ENCODE peak calls at places on chromosomes 16 and 17, in eight cellular contexts. One of them, this sample, is unnamed.

GRCh38 chr16:67645397-67646121 is 615 bp downstream of the CARMIL2 start:
- DNase-seq in stimulated activated naive CD8-positive, alpha-beta T cell treated with anti-CD3 and anti-CD28 coated beads, Interleukin-15, Interleukin-2, amounts not matched to agents 100 U/mL and 50 U/mL, for 24 hours: no peak
- DNase-seq in KG1: no peak
- DNase-seq in stimulated activated CD4-positive, alpha-beta T cell treated with anti-CD3 and anti-CD28 coated beads, TNF-alpha, amount 100 ng/mL, for 1 hour: no peak
- DNase-seq in NCI-H1417: no peak
- DNase-seq in CD8-positive, alpha-beta memory T cell: no peak
- DNase-seq in stimulated activated CD8-positive, alpha-beta memory T cell treated with anti-CD3 and anti-CD28 coated beads, Interleukin-15, amount 100 ng/mL, for 24 hours: no peak
- DNase-seq in body of pancreas: no peak
- DNase-seq in this sample: no peak

GRCh38 chr17:64771980-64772844 is 110.1 kb upstream of the SMURF2 start:
- DNase-seq in stimulated activated naive CD8-positive, alpha-beta T cell treated with anti-CD3 and anti-CD28 coated beads, Interleukin-15, Interleukin-2, amounts not matched to agents 100 U/mL and 50 U/mL, for 24 hours: no peak
- DNase-seq in KG1: no peak
- DNase-seq in stimulated activated CD4-positive, alpha-beta T cell treated with anti-CD3 and anti-CD28 coated beads, TNF-alpha, amount 100 ng/mL, for 1 hour: no peak
- DNase-seq in NCI-H1417: no peak
- DNase-seq in CD8-positive, alpha-beta memory T cell: no peak
- DNase-seq in stimulated activated CD8-positive, alpha-beta memory T cell treated with anti-CD3 and anti-CD28 coated beads, Interleukin-15, amount 100 ng/mL, for 24 hours: no peak
- DNase-seq in body of pancreas: no peak
- DNase-seq in this sample: no peak

GRCh38 chr17:50905460-50905803 is 39.3 kb upstream of the TOB1 start:
- DNase-seq in stimulated activated naive CD8-positive, alpha-beta T cell treated with anti-CD3 and anti-CD28 coated beads, Interleukin-15, Interleukin-2, amounts not matched to agents 100 U/mL and 50 U/mL, for 24 hours: no peak
- DNase-seq in KG1: no peak
- DNase-seq in stimulated activated CD4-positive, alpha-beta T cell treated with anti-CD3 and anti-CD28 coated beads, TNF-alpha, amount 100 ng/mL, for 1 hour: no peak
- DNase-seq in NCI-H1417: no peak
- DNase-seq in CD8-positive, alpha-beta memory T cell: no peak
- DNase-seq in stimulated activated CD8-positive, alpha-beta memory T cell treated with anti-CD3 and anti-CD28 coated beads, Interleukin-15, amount 100 ng/mL, for 24 hours: no peak
- DNase-seq in body of pancreas: peak; percentile 88
- DNase-seq in this sample: no peak

GRCh38 chr17:80393491-80393890 is 21.5 kb upstream of the ENDOV start:
- DNase-seq in stimulated activated naive CD8-positive, alpha-beta T cell treated with anti-CD3 and anti-CD28 coated beads, Interleukin-15, Interleukin-2, amounts not matched to agents 100 U/mL and 50 U/mL, for 24 hours: no peak
- DNase-seq in KG1: no peak
- DNase-seq in stimulated activated CD4-positive, alpha-beta T cell treated with anti-CD3 and anti-CD28 coated beads, TNF-alpha, amount 100 ng/mL, for 1 hour: no peak
- DNase-seq in NCI-H1417: no peak
- DNase-seq in CD8-positive, alpha-beta memory T cell: no peak
- DNase-seq in stimulated activated CD8-positive, alpha-beta memory T cell treated with anti-CD3 and anti-CD28 coated beads, Interleukin-15, amount 100 ng/mL, for 24 hours: no peak
- DNase-seq in body of pancreas: no peak
- DNase-seq in this sample: no peak

GRCh38 chr17:28394717-28395116 is 11.3 kb downstream of the SLC46A1 start:
- DNase-seq in stimulated activated naive CD8-positive, alpha-beta T cell treated with anti-CD3 and anti-CD28 coated beads, Interleukin-15, Interleukin-2, amounts not matched to agents 100 U/mL and 50 U/mL, for 24 hours: no peak
- DNase-seq in KG1: no peak
- DNase-seq in stimulated activated CD4-positive, alpha-beta T cell treated with anti-CD3 and anti-CD28 coated beads, TNF-alpha, amount 100 ng/mL, for 1 hour: no peak
- DNase-seq in NCI-H1417: no peak
- DNase-seq in CD8-positive, alpha-beta memory T cell: no peak
- DNase-seq in stimulated activated CD8-positive, alpha-beta memory T cell treated with anti-CD3 and anti-CD28 coated beads, Interleukin-15, amount 100 ng/mL, for 24 hours: no peak
- DNase-seq in body of pancreas: no peak
- DNase-seq in this sample: no peak

GRCh38 chr16:27154573-27155521 is 48.5 kb upstream of the KDM8 start:
- DNase-seq in stimulated activated naive CD8-positive, alpha-beta T cell treated with anti-CD3 and anti-CD28 coated beads, Interleukin-15, Interleukin-2, amounts not matched to agents 100 U/mL and 50 U/mL, for 24 hours: peak; percentile 85
- DNase-seq in KG1: no peak
- DNase-seq in stimulated activated CD4-positive, alpha-beta T cell treated with anti-CD3 and anti-CD28 coated beads, TNF-alpha, amount 100 ng/mL, for 1 hour: peak; percentile 52
- DNase-seq in NCI-H1417: no peak
- DNase-seq in CD8-positive, alpha-beta memory T cell: peak; percentile 50
- DNase-seq in stimulated activated CD8-positive, alpha-beta memory T cell treated with anti-CD3 and anti-CD28 coated beads, Interleukin-15, amount 100 ng/mL, for 24 hours: peak; percentile 70
- DNase-seq in body of pancreas: peak; percentile 46
- DNase-seq in this sample: peak; percentile 4

GRCh38 chr17:38702900-38703741 is 2.0 kb upstream of the MLLT6 start:
- DNase-seq in stimulated activated naive CD8-positive, alpha-beta T cell treated with anti-CD3 and anti-CD28 coated beads, Interleukin-15, Interleukin-2, amounts not matched to agents 100 U/mL and 50 U/mL, for 24 hours: peak; percentile 54
- DNase-seq in KG1: no peak
- DNase-seq in stimulated activated CD4-positive, alpha-beta T cell treated with anti-CD3 and anti-CD28 coated beads, TNF-alpha, amount 100 ng/mL, for 1 hour: no peak
- DNase-seq in NCI-H1417: no peak
- DNase-seq in CD8-positive, alpha-beta memory T cell: no peak
- DNase-seq in stimulated activated CD8-positive, alpha-beta memory T cell treated with anti-CD3 and anti-CD28 coated beads, Interleukin-15, amount 100 ng/mL, for 24 hours: no peak
- DNase-seq in body of pancreas: no peak
- DNase-seq in this sample: no peak

GRCh38 chr17:81063488-81064093 is 28.6 kb downstream of the BAIAP2 start:
- DNase-seq in stimulated activated naive CD8-positive, alpha-beta T cell treated with anti-CD3 and anti-CD28 coated beads, Interleukin-15, Interleukin-2, amounts not matched to agents 100 U/mL and 50 U/mL, for 24 hours: no peak
- DNase-seq in KG1: no peak
- DNase-seq in stimulated activated CD4-positive, alpha-beta T cell treated with anti-CD3 and anti-CD28 coated beads, TNF-alpha, amount 100 ng/mL, for 1 hour: no peak
- DNase-seq in NCI-H1417: no peak
- DNase-seq in CD8-positive, alpha-beta memory T cell: no peak
- DNase-seq in stimulated activated CD8-positive, alpha-beta memory T cell treated with anti-CD3 and anti-CD28 coated beads, Interleukin-15, amount 100 ng/mL, for 24 hours: no peak
- DNase-seq in body of pancreas: no peak
- DNase-seq in this sample: no peak

GRCh38 chr17:9928601-9929341 is 23.7 kb upstream of the RCVRN start:
- DNase-seq in stimulated activated naive CD8-positive, alpha-beta T cell treated with anti-CD3 and anti-CD28 coated beads, Interleukin-15, Interleukin-2, amounts not matched to agents 100 U/mL and 50 U/mL, for 24 hours: no peak
- DNase-seq in KG1: no peak
- DNase-seq in stimulated activated CD4-positive, alpha-beta T cell treated with anti-CD3 and anti-CD28 coated beads, TNF-alpha, amount 100 ng/mL, for 1 hour: no peak
- DNase-seq in NCI-H1417: no peak
- DNase-seq in CD8-positive, alpha-beta memory T cell: no peak
- DNase-seq in stimulated activated CD8-positive, alpha-beta memory T cell treated with anti-CD3 and anti-CD28 coated beads, Interleukin-15, amount 100 ng/mL, for 24 hours: no peak
- DNase-seq in body of pancreas: no peak
- DNase-seq in this sample: no peak

GRCh38 chr17:75589919-75590303 is 2.3 kb downstream of the MYO15B start:
- DNase-seq in stimulated activated naive CD8-positive, alpha-beta T cell treated with anti-CD3 and anti-CD28 coated beads, Interleukin-15, Interleukin-2, amounts not matched to agents 100 U/mL and 50 U/mL, for 24 hours: no peak
- DNase-seq in KG1: no peak
- DNase-seq in stimulated activated CD4-positive, alpha-beta T cell treated with anti-CD3 and anti-CD28 coated beads, TNF-alpha, amount 100 ng/mL, for 1 hour: no peak
- DNase-seq in NCI-H1417: no peak
- DNase-seq in CD8-positive, alpha-beta memory T cell: no peak
- DNase-seq in stimulated activated CD8-positive, alpha-beta memory T cell treated with anti-CD3 and anti-CD28 coated beads, Interleukin-15, amount 100 ng/mL, for 24 hours: no peak
- DNase-seq in body of pancreas: peak; percentile 47
- DNase-seq in this sample: no peak

GRCh38 chr17:7910281-7910680 is 5.8 kb downstream of the RNF227 start:
- DNase-seq in stimulated activated naive CD8-positive, alpha-beta T cell treated with anti-CD3 and anti-CD28 coated beads, Interleukin-15, Interleukin-2, amounts not matched to agents 100 U/mL and 50 U/mL, for 24 hours: no peak
- DNase-seq in KG1: no peak
- DNase-seq in stimulated activated CD4-positive, alpha-beta T cell treated with anti-CD3 and anti-CD28 coated beads, TNF-alpha, amount 100 ng/mL, for 1 hour: no peak
- DNase-seq in NCI-H1417: no peak
- DNase-seq in CD8-positive, alpha-beta memory T cell: no peak
- DNase-seq in stimulated activated CD8-positive, alpha-beta memory T cell treated with anti-CD3 and anti-CD28 coated beads, Interleukin-15, amount 100 ng/mL, for 24 hours: no peak
- DNase-seq in body of pancreas: no peak
- DNase-seq in this sample: no peak

GRCh38 chr17:75672011-75672410 is 4.9 kb downstream of the SAP30BP start:
- DNase-seq in stimulated activated naive CD8-positive, alpha-beta T cell treated with anti-CD3 and anti-CD28 coated beads, Interleukin-15, Interleukin-2, amounts not matched to agents 100 U/mL and 50 U/mL, for 24 hours: no peak
- DNase-seq in KG1: no peak
- DNase-seq in stimulated activated CD4-positive, alpha-beta T cell treated with anti-CD3 and anti-CD28 coated beads, TNF-alpha, amount 100 ng/mL, for 1 hour: no peak
- DNase-seq in NCI-H1417: no peak
- DNase-seq in CD8-positive, alpha-beta memory T cell: no peak
- DNase-seq in stimulated activated CD8-positive, alpha-beta memory T cell treated with anti-CD3 and anti-CD28 coated beads, Interleukin-15, amount 100 ng/mL, for 24 hours: no peak
- DNase-seq in body of pancreas: no peak
- DNase-seq in this sample: no peak

GRCh38 chr16:2782583-2783351 is 4.6 kb downstream of the PRSS33 start:
- DNase-seq in stimulated activated naive CD8-positive, alpha-beta T cell treated with anti-CD3 and anti-CD28 coated beads, Interleukin-15, Interleukin-2, amounts not matched to agents 100 U/mL and 50 U/mL, for 24 hours: no peak
- DNase-seq in KG1: no peak
- DNase-seq in stimulated activated CD4-positive, alpha-beta T cell treated with anti-CD3 and anti-CD28 coated beads, TNF-alpha, amount 100 ng/mL, for 1 hour: no peak
- DNase-seq in NCI-H1417: no peak
- DNase-seq in CD8-positive, alpha-beta memory T cell: no peak
- DNase-seq in stimulated activated CD8-positive, alpha-beta memory T cell treated with anti-CD3 and anti-CD28 coated beads, Interleukin-15, amount 100 ng/mL, for 24 hours: no peak
- DNase-seq in body of pancreas: no peak
- DNase-seq in this sample: no peak

GRCh38 chr16:28549301-28549899 is 4.3 kb upstream of the SGF29 start:
- DNase-seq in stimulated activated naive CD8-positive, alpha-beta T cell treated with anti-CD3 and anti-CD28 coated beads, Interleukin-15, Interleukin-2, amounts not matched to agents 100 U/mL and 50 U/mL, for 24 hours: no peak
- DNase-seq in KG1: peak; percentile 32
- DNase-seq in stimulated activated CD4-positive, alpha-beta T cell treated with anti-CD3 and anti-CD28 coated beads, TNF-alpha, amount 100 ng/mL, for 1 hour: no peak
- DNase-seq in NCI-H1417: no peak
- DNase-seq in CD8-positive, alpha-beta memory T cell: no peak
- DNase-seq in stimulated activated CD8-positive, alpha-beta memory T cell treated with anti-CD3 and anti-CD28 coated beads, Interleukin-15, amount 100 ng/mL, for 24 hours: no peak
- DNase-seq in body of pancreas: peak; percentile 30
- DNase-seq in this sample: no peak

GRCh38 chr16:85396879-85397871 is 215.9 kb upstream of the GSE1 start:
- DNase-seq in stimulated activated naive CD8-positive, alpha-beta T cell treated with anti-CD3 and anti-CD28 coated beads, Interleukin-15, Interleukin-2, amounts not matched to agents 100 U/mL and 50 U/mL, for 24 hours: no peak
- DNase-seq in KG1: no peak
- DNase-seq in stimulated activated CD4-positive, alpha-beta T cell treated with anti-CD3 and anti-CD28 coated beads, TNF-alpha, amount 100 ng/mL, for 1 hour: no peak
- DNase-seq in NCI-H1417: no peak
- DNase-seq in CD8-positive, alpha-beta memory T cell: no peak
- DNase-seq in stimulated activated CD8-positive, alpha-beta memory T cell treated with anti-CD3 and anti-CD28 coated beads, Interleukin-15, amount 100 ng/mL, for 24 hours: no peak
- DNase-seq in body of pancreas: peak; percentile 18
- DNase-seq in this sample: no peak

GRCh38 chr16:8941718-8942344 is 21.9 kb downstream of the USP7 start:
- DNase-seq in stimulated activated naive CD8-positive, alpha-beta T cell treated with anti-CD3 and anti-CD28 coated beads, Interleukin-15, Interleukin-2, amounts not matched to agents 100 U/mL and 50 U/mL, for 24 hours: no peak
- DNase-seq in KG1: no peak
- DNase-seq in stimulated activated CD4-positive, alpha-beta T cell treated with anti-CD3 and anti-CD28 coated beads, TNF-alpha, amount 100 ng/mL, for 1 hour: no peak
- DNase-seq in NCI-H1417: no peak
- DNase-seq in CD8-positive, alpha-beta memory T cell: no peak
- DNase-seq in stimulated activated CD8-positive, alpha-beta memory T cell treated with anti-CD3 and anti-CD28 coated beads, Interleukin-15, amount 100 ng/mL, for 24 hours: no peak
- DNase-seq in body of pancreas: no peak
- DNase-seq in this sample: no peak

GRCh38 chr16:51084074-51084928 is 66.8 kb downstream of the SALL1 start:
- DNase-seq in stimulated activated naive CD8-positive, alpha-beta T cell treated with anti-CD3 and anti-CD28 coated beads, Interleukin-15, Interleukin-2, amounts not matched to agents 100 U/mL and 50 U/mL, for 24 hours: no peak
- DNase-seq in KG1: no peak
- DNase-seq in stimulated activated CD4-positive, alpha-beta T cell treated with anti-CD3 and anti-CD28 coated beads, TNF-alpha, amount 100 ng/mL, for 1 hour: no peak
- DNase-seq in NCI-H1417: no peak
- DNase-seq in CD8-positive, alpha-beta memory T cell: no peak
- DNase-seq in stimulated activated CD8-positive, alpha-beta memory T cell treated with anti-CD3 and anti-CD28 coated beads, Interleukin-15, amount 100 ng/mL, for 24 hours: no peak
- DNase-seq in body of pancreas: no peak
- DNase-seq in this sample: no peak

GRCh38 chr17:50923611-50924010 is 57.5 kb upstream of the TOB1 start:
- DNase-seq in stimulated activated naive CD8-positive, alpha-beta T cell treated with anti-CD3 and anti-CD28 coated beads, Interleukin-15, Interleukin-2, amounts not matched to agents 100 U/mL and 50 U/mL, for 24 hours: no peak
- DNase-seq in KG1: no peak
- DNase-seq in stimulated activated CD4-positive, alpha-beta T cell treated with anti-CD3 and anti-CD28 coated beads, TNF-alpha, amount 100 ng/mL, for 1 hour: no peak
- DNase-seq in NCI-H1417: peak; percentile 42
- DNase-seq in CD8-positive, alpha-beta memory T cell: no peak
- DNase-seq in stimulated activated CD8-positive, alpha-beta memory T cell treated with anti-CD3 and anti-CD28 coated beads, Interleukin-15, amount 100 ng/mL, for 24 hours: no peak
- DNase-seq in body of pancreas: peak; percentile 57
- DNase-seq in this sample: no peak

GRCh38 chr16:4075534-4075933 is 40.7 kb downstream of the ADCY9 start:
- DNase-seq in stimulated activated naive CD8-positive, alpha-beta T cell treated with anti-CD3 and anti-CD28 coated beads, Interleukin-15, Interleukin-2, amounts not matched to agents 100 U/mL and 50 U/mL, for 24 hours: no peak
- DNase-seq in KG1: no peak
- DNase-seq in stimulated activated CD4-positive, alpha-beta T cell treated with anti-CD3 and anti-CD28 coated beads, TNF-alpha, amount 100 ng/mL, for 1 hour: no peak
- DNase-seq in NCI-H1417: no peak
- DNase-seq in CD8-positive, alpha-beta memory T cell: no peak
- DNase-seq in stimulated activated CD8-positive, alpha-beta memory T cell treated with anti-CD3 and anti-CD28 coated beads, Interleukin-15, amount 100 ng/mL, for 24 hours: no peak
- DNase-seq in body of pancreas: no peak
- DNase-seq in this sample: no peak

GRCh38 chr17:921161-921560 is 58.4 kb downstream of the NXN start:
- DNase-seq in stimulated activated naive CD8-positive, alpha-beta T cell treated with anti-CD3 and anti-CD28 coated beads, Interleukin-15, Interleukin-2, amounts not matched to agents 100 U/mL and 50 U/mL, for 24 hours: no peak
- DNase-seq in KG1: no peak
- DNase-seq in stimulated activated CD4-positive, alpha-beta T cell treated with anti-CD3 and anti-CD28 coated beads, TNF-alpha, amount 100 ng/mL, for 1 hour: no peak
- DNase-seq in NCI-H1417: no peak
- DNase-seq in CD8-positive, alpha-beta memory T cell: no peak
- DNase-seq in stimulated activated CD8-positive, alpha-beta memory T cell treated with anti-CD3 and anti-CD28 coated beads, Interleukin-15, amount 100 ng/mL, for 24 hours: no peak
- DNase-seq in body of pancreas: no peak
- DNase-seq in this sample: no peak

GRCh38 chr16:58049697-58050185 is 24.2 kb downstream of the MMP15 start:
- DNase-seq in stimulated activated naive CD8-positive, alpha-beta T cell treated with anti-CD3 and anti-CD28 coated beads, Interleukin-15, Interleukin-2, amounts not matched to agents 100 U/mL and 50 U/mL, for 24 hours: no peak
- DNase-seq in KG1: no peak
- DNase-seq in stimulated activated CD4-positive, alpha-beta T cell treated with anti-CD3 and anti-CD28 coated beads, TNF-alpha, amount 100 ng/mL, for 1 hour: no peak
- DNase-seq in NCI-H1417: no peak
- DNase-seq in CD8-positive, alpha-beta memory T cell: no peak
- DNase-seq in stimulated activated CD8-positive, alpha-beta memory T cell treated with anti-CD3 and anti-CD28 coated beads, Interleukin-15, amount 100 ng/mL, for 24 hours: no peak
- DNase-seq in body of pancreas: no peak
- DNase-seq in this sample: no peak

GRCh38 chr17:34556384-34556783 is 23.0 kb upstream of the TMEM132E start:
- DNase-seq in stimulated activated naive CD8-positive, alpha-beta T cell treated with anti-CD3 and anti-CD28 coated beads, Interleukin-15, Interleukin-2, amounts not matched to agents 100 U/mL and 50 U/mL, for 24 hours: no peak
- DNase-seq in KG1: no peak
- DNase-seq in stimulated activated CD4-positive, alpha-beta T cell treated with anti-CD3 and anti-CD28 coated beads, TNF-alpha, amount 100 ng/mL, for 1 hour: no peak
- DNase-seq in NCI-H1417: no peak
- DNase-seq in CD8-positive, alpha-beta memory T cell: no peak
- DNase-seq in stimulated activated CD8-positive, alpha-beta memory T cell treated with anti-CD3 and anti-CD28 coated beads, Interleukin-15, amount 100 ng/mL, for 24 hours: no peak
- DNase-seq in body of pancreas: no peak
- DNase-seq in this sample: no peak

GRCh38 chr16:88453621-88454314 is 688 bp downstream of the ZFPM1 start:
- DNase-seq in stimulated activated naive CD8-positive, alpha-beta T cell treated with anti-CD3 and anti-CD28 coated beads, Interleukin-15, Interleukin-2, amounts not matched to agents 100 U/mL and 50 U/mL, for 24 hours: peak; percentile 56
- DNase-seq in KG1: peak; percentile 4
- DNase-seq in stimulated activated CD4-positive, alpha-beta T cell treated with anti-CD3 and anti-CD28 coated beads, TNF-alpha, amount 100 ng/mL, for 1 hour: no peak
- DNase-seq in NCI-H1417: no peak
- DNase-seq in CD8-positive, alpha-beta memory T cell: no peak
- DNase-seq in stimulated activated CD8-positive, alpha-beta memory T cell treated with anti-CD3 and anti-CD28 coated beads, Interleukin-15, amount 100 ng/mL, for 24 hours: no peak
- DNase-seq in body of pancreas: peak; percentile 36
- DNase-seq in this sample: no peak

GRCh38 chr16:49260956-49261530 is 20.6 kb downstream of the CBLN1 start:
- DNase-seq in stimulated activated naive CD8-positive, alpha-beta T cell treated with anti-CD3 and anti-CD28 coated beads, Interleukin-15, Interleukin-2, amounts not matched to agents 100 U/mL and 50 U/mL, for 24 hours: no peak
- DNase-seq in KG1: no peak
- DNase-seq in stimulated activated CD4-positive, alpha-beta T cell treated with anti-CD3 and anti-CD28 coated beads, TNF-alpha, amount 100 ng/mL, for 1 hour: no peak
- DNase-seq in NCI-H1417: no peak
- DNase-seq in CD8-positive, alpha-beta memory T cell: no peak
- DNase-seq in stimulated activated CD8-positive, alpha-beta memory T cell treated with anti-CD3 and anti-CD28 coated beads, Interleukin-15, amount 100 ng/mL, for 24 hours: no peak
- DNase-seq in body of pancreas: no peak
- DNase-seq in this sample: no peak

GRCh38 chr17:35536664-35537160 is 766 bp downstream of the SLFN12L start:
- DNase-seq in stimulated activated naive CD8-positive, alpha-beta T cell treated with anti-CD3 and anti-CD28 coated beads, Interleukin-15, Interleukin-2, amounts not matched to agents 100 U/mL and 50 U/mL, for 24 hours: peak; percentile 41
- DNase-seq in KG1: no peak
- DNase-seq in stimulated activated CD4-positive, alpha-beta T cell treated with anti-CD3 and anti-CD28 coated beads, TNF-alpha, amount 100 ng/mL, for 1 hour: no peak
- DNase-seq in NCI-H1417: no peak
- DNase-seq in CD8-positive, alpha-beta memory T cell: no peak
- DNase-seq in stimulated activated CD8-positive, alpha-beta memory T cell treated with anti-CD3 and anti-CD28 coated beads, Interleukin-15, amount 100 ng/mL, for 24 hours: no peak
- DNase-seq in body of pancreas: no peak
- DNase-seq in this sample: no peak

GRCh38 chr16:4802659-4803287 is 340 bp upstream of the ROGDI start:
- DNase-seq in stimulated activated naive CD8-positive, alpha-beta T cell treated with anti-CD3 and anti-CD28 coated beads, Interleukin-15, Interleukin-2, amounts not matched to agents 100 U/mL and 50 U/mL, for 24 hours: peak; percentile 92
- DNase-seq in KG1: peak; percentile 93
- DNase-seq in stimulated activated CD4-positive, alpha-beta T cell treated with anti-CD3 and anti-CD28 coated beads, TNF-alpha, amount 100 ng/mL, for 1 hour: peak; percentile 61
- DNase-seq in NCI-H1417: peak; percentile 84
- DNase-seq in CD8-positive, alpha-beta memory T cell: peak; percentile 87
- DNase-seq in stimulated activated CD8-positive, alpha-beta memory T cell treated with anti-CD3 and anti-CD28 coated beads, Interleukin-15, amount 100 ng/mL, for 24 hours: peak; percentile 72
- DNase-seq in body of pancreas: peak; percentile 93
- DNase-seq in this sample: peak; percentile 81